ENCODE peak calls at places on chromosomes 16 and 17, in seven cellular contexts. A, D, Y, H, I, R and T are unnamed samples.

GRCh38 chr17:71192848-71193247 is 928.0 kb upstream of the SOX9 start:
- DNase-seq in A (no peak), D (no peak), Y (no peak), H (no peak), I (no peak), R (no peak), T (no peak)

GRCh38 chr17:6186998-6187397 is 116.8 kb downstream of the WSCD1 start:
- DNase-seq in A (no peak), D (no peak), Y (no peak), H (no peak), I (no peak), R (no peak), T (peak)

GRCh38 chr17:38545531-38546225 is 60.1 kb downstream of the SRCIN1 start:
- DNase-seq in A (no peak), D (no peak), Y (no peak), H (no peak), I (no peak), R (no peak), T (peak)

GRCh38 chr17:60165223-60165622 is 15.4 kb downstream of the CA4 start:
- DNase-seq in A (no peak), D (no peak), Y (no peak), H (no peak), I (no peak), R (no peak), T (no peak)

GRCh38 chr16:81836279-81837054 is 57.4 kb downstream of the PLCG2 start:
- DNase-seq in A (no peak), D (no peak), Y (no peak), H (no peak), I (no peak), R (peak), T (no peak)

GRCh38 chr17:47850692-47851573 is at the start of gene SP6:
- DNase-seq in A (no peak), D (peak), Y (peak), H (peak), I (no peak), R (peak), T (peak)

GRCh38 chr16:29898786-29899515 is 399 bp downstream of the SEZ6L2 start:
- DNase-seq in A (no peak), D (peak), Y (no peak), H (no peak), I (no peak), R (no peak), T (no peak)

GRCh38 chr17:77365584-77366186 is 224.9 kb downstream of the SEC14L1 start:
- DNase-seq in A (no peak), D (peak), Y (peak), H (peak), I (peak), R (peak), T (peak)

GRCh38 chr16:54927125-54928015 is 3.3 kb upstream of the IRX5 start:
- DNase-seq in A (no peak), D (peak), Y (no peak), H (no peak), I (no peak), R (no peak), T (no peak)

GRCh38 chr17:37746617-37747016 is 1.8 kb upstream of the HNF1B start:
- DNase-seq in A (no peak), D (no peak), Y (no peak), H (no peak), I (no peak), R (no peak), T (no peak)

GRCh38 chr17:40900819-40901356 is 15.8 kb upstream of the KRT20 start:
- DNase-seq in A (no peak), D (no peak), Y (no peak), H (no peak), I (no peak), R (no peak), T (no peak)

GRCh38 chr16:53504161-53504663 is 1.2 kb upstream of the AKTIP start:
- DNase-seq in A (no peak), D (no peak), Y (peak), H (peak), I (no peak), R (peak), T (peak)

GRCh38 chr17:75842411-75842810 is 1.8 kb downstream of the UNC13D start:
- DNase-seq in A (no peak), D (no peak), Y (no peak), H (no peak), I (no peak), R (no peak), T (no peak)
- H3K4me3 ChIP-seq in A (no peak), D (no peak), Y (no peak), H (no peak), I (no peak), R (peak), T (no peak)

GRCh38 chr16:3017262-3017805 is 649 bp downstream of the CLDN6 start:
- DNase-seq in A (no peak), D (no peak), Y (no peak), H (no peak), I (no peak), R (no peak), T (no peak)
- H3K4me3 ChIP-seq in A (no peak), D (peak), Y (no peak), H (no peak), I (no peak), R (no peak), T (no peak)

DNA sequence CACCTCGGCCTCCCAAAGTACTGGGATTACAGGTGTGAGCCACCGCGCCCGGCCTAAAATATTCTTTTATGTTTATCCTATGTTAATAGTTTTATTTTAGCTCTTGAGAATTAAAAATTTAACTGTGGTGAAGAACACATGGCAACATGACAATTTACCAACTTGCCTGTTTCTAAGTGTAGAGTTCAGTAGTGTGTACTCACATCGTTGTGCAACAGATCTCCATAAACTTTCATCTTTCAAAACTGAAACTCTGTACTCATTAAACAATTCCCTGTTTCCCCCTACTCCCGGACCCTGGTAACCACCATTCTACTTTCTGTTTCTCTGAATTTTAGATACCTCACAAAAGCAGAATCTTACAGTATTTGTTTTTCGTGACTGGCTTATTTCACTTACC is 17.2 kb downstream of the IST1 start:
- DNase-seq in A (no peak), D (no peak), Y (no peak), H (no peak), I (no peak), R (no peak), T (no peak)
- H3K4me3 ChIP-seq in A (no peak), D (no peak), Y (no peak), H (no peak), I (no peak), R (no peak), T (no peak)

GRCh38 chr17:81935709-81936084 is 1.4 kb downstream of the PYCR1 start:
- DNase-seq in A (no peak), D (no peak), Y (no peak), H (no peak), I (no peak), R (no peak), T (peak)
- H3K4me3 ChIP-seq in A (peak), D (peak), Y (peak), H (no peak), I (peak), R (no peak), T (no peak)